ENCODE peak calls at places on chromosomes 7 and 10, in five cellular contexts. One of them, this sample, is unnamed.

GRCh38 chr7:154371424-154371823 is 319.2 kb downstream of the DPP6 start:
- DNase-seq in tibial nerve: no peak
- DNase-seq in A549: no peak
- DNase-seq in testis: no peak
- DNase-seq in right lobe of liver: no peak
- DNase-seq in this sample: no peak

GRCh38 chr10:110208614-110209398 is 1.4 kb downstream of the MXI1 start:
- DNase-seq in tibial nerve: peak
- DNase-seq in A549: peak
- DNase-seq in testis: peak
- DNase-seq in right lobe of liver: peak
- DNase-seq in this sample: no peak

GRCh38 chr10:69902835-69903535 is 101.3 kb downstream of the COL13A1 start:
- DNase-seq in tibial nerve: no peak
- DNase-seq in A549: no peak
- DNase-seq in testis: peak
- DNase-seq in right lobe of liver: peak
- DNase-seq in this sample: no peak

GRCh38 chr10:59366310-59366709 is 4.0 kb upstream of the FAM13C start:
- DNase-seq in tibial nerve: no peak
- DNase-seq in A549: no peak
- DNase-seq in testis: peak
- DNase-seq in right lobe of liver: no peak
- DNase-seq in this sample: no peak

GRCh38 chr10:34739915-34740314 is 75.2 kb downstream of the PARD3 start:
- DNase-seq in tibial nerve: no peak
- DNase-seq in A549: no peak
- DNase-seq in testis: peak
- DNase-seq in right lobe of liver: no peak
- DNase-seq in this sample: peak

GRCh38 chr10:62171791-62172190 is 96.9 kb downstream of the RTKN2 start:
- DNase-seq in tibial nerve: no peak
- DNase-seq in A549: no peak
- DNase-seq in testis: no peak
- DNase-seq in right lobe of liver: no peak
- DNase-seq in this sample: no peak

GRCh38 chr7:43481905-43482678 is 100.8 kb upstream of the STK17A start:
- DNase-seq in tibial nerve: no peak
- DNase-seq in A549: no peak
- DNase-seq in testis: no peak
- DNase-seq in right lobe of liver: no peak
- DNase-seq in this sample: no peak

GRCh38 chr7:155669717-155670505 is 25.4 kb downstream of the RBM33 start:
- DNase-seq in tibial nerve: no peak
- DNase-seq in A549: no peak
- DNase-seq in testis: no peak
- DNase-seq in right lobe of liver: no peak
- DNase-seq in this sample: no peak

GRCh38 chr10:69644658-69645295 is 14.7 kb downstream of the FAM241B start:
- DNase-seq in tibial nerve: peak
- DNase-seq in A549: peak
- DNase-seq in testis: peak
- DNase-seq in right lobe of liver: peak
- DNase-seq in this sample: peak

GRCh38 chr10:18582803-18583202 is 68.6 kb downstream of the NSUN6 start:
- DNase-seq in tibial nerve: no peak
- DNase-seq in A549: no peak
- DNase-seq in testis: no peak
- DNase-seq in right lobe of liver: no peak
- DNase-seq in this sample: no peak

GRCh38 chr10:5447611-5448071 is 35.3 kb downstream of the NET1 start:
- DNase-seq in tibial nerve: no peak
- DNase-seq in A549: no peak
- DNase-seq in testis: no peak
- DNase-seq in right lobe of liver: no peak
- DNase-seq in this sample: no peak

GRCh38 chr7:26508917-26509316 is 217.3 kb downstream of the SNX10 start:
- DNase-seq in tibial nerve: no peak
- DNase-seq in A549: no peak
- DNase-seq in testis: no peak
- DNase-seq in right lobe of liver: no peak
- DNase-seq in this sample: no peak

GRCh38 chr10:24912214-24912613 is 40.2 kb downstream of the PRTFDC1 start:
- DNase-seq in tibial nerve: no peak
- DNase-seq in A549: no peak
- DNase-seq in testis: no peak
- DNase-seq in right lobe of liver: no peak
- DNase-seq in this sample: no peak

GRCh38 chr10:79078367-79079073 is 9.8 kb downstream of the ZMIZ1 start:
- DNase-seq in tibial nerve: no peak
- DNase-seq in A549: no peak
- DNase-seq in testis: no peak
- DNase-seq in right lobe of liver: no peak
- DNase-seq in this sample: no peak

GRCh38 chr10:47374611-47375536 is 9.2 kb downstream of the ZNF488 start:
- DNase-seq in tibial nerve: peak
- DNase-seq in A549: no peak
- DNase-seq in testis: no peak
- DNase-seq in right lobe of liver: no peak
- DNase-seq in this sample: no peak

GRCh38 chr7:143046334-143046935 is 5.7 kb upstream of the OR6V1 start:
- DNase-seq in tibial nerve: no peak
- DNase-seq in A549: no peak
- DNase-seq in testis: no peak
- DNase-seq in right lobe of liver: no peak
- DNase-seq in this sample: no peak

GRCh38 chr10:121803611-121804010 is 124.2 kb downstream of the ATE1 start:
- DNase-seq in tibial nerve: no peak
- DNase-seq in A549: no peak
- DNase-seq in testis: no peak
- DNase-seq in right lobe of liver: no peak
- DNase-seq in this sample: no peak

GRCh38 chr10:17282311-17282710 is 54.3 kb downstream of the VIM start:
- DNase-seq in tibial nerve: no peak
- DNase-seq in A549: no peak
- DNase-seq in testis: no peak
- DNase-seq in right lobe of liver: no peak
- DNase-seq in this sample: no peak

GRCh38 chr10:72081772-72082590 is 6.4 kb downstream of the SPOCK2 start:
- DNase-seq in tibial nerve: no peak
- DNase-seq in A549: no peak
- DNase-seq in testis: no peak
- DNase-seq in right lobe of liver: no peak
- DNase-seq in this sample: no peak

GRCh38 chr7:103598326-103598905 is 152.4 kb upstream of the SLC26A5 start:
- DNase-seq in tibial nerve: no peak
- DNase-seq in A549: no peak
- DNase-seq in testis: no peak
- DNase-seq in right lobe of liver: no peak
- DNase-seq in this sample: no peak

GRCh38 chr7:159144756-159145543 is at the start of gene VIPR2:
- DNase-seq in tibial nerve: no peak
- DNase-seq in A549: no peak
- DNase-seq in testis: peak
- DNase-seq in right lobe of liver: no peak
- DNase-seq in this sample: no peak
- TF ChIP-seq POLR2A in tibial nerve: no peak
- TF ChIP-seq POLR2A in A549: no peak
- TF ChIP-seq POLR2A in testis: no peak
- TF ChIP-seq POLR2A in right lobe of liver: no peak
- TF ChIP-seq POLR2A in this sample: no peak

GRCh38 chr7:102444961-102445673 is 11.7 kb downstream of the ORAI2 start:
- DNase-seq in tibial nerve: no peak
- DNase-seq in A549: no peak
- DNase-seq in testis: no peak
- DNase-seq in right lobe of liver: no peak
- DNase-seq in this sample: no peak
- TF ChIP-seq POLR2A in tibial nerve: no peak
- TF ChIP-seq POLR2A in A549: no peak
- TF ChIP-seq POLR2A in testis: no peak
- TF ChIP-seq POLR2A in right lobe of liver: no peak
- TF ChIP-seq POLR2A in this sample: no peak

DNA sequence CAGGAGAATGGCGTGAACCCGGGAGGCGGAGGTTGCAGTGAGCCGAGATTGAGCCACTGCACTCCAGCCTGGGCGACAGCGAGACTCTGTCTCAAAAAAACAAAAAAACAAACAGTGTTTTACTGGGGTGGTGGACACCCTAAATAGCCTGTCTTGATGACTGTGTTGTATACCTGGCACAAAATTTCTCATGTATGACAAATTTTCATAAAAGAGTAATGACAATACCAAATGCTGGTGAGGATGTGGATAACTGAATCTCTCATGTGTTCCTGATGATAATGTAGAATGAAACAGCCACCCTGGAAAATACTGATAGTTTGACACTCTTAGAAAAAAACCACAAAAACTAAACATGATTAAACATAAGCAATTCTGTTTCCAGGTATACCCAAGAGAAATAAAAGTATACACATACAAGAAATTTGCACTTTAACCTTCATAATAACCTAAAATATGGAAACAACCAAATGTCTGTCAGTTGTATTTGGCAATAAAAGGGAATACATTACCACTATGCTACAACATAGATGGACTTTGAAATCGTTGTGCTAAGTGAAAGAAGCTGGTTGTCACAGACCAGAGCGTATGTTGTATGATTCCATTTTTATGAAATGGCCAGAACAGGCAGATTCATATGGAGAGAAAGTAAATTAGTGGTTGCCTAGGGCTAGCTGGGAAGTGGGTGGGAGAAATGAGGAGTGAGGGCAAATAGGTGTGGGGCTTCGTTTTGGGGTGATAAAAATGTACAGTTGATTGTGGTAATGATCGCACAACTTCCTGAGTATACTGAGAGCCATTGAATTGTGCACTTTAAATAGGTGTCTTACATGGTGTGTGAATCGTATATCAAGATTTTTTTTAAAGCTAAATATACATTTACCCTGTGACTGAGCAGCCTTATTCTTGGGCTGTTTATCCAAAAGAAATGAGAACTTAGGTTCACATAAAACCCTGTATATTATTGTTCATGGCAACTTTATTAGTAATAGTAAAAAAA is 12.5 kb downstream of the WDR37 start:
- DNase-seq in tibial nerve: no peak
- DNase-seq in A549: no peak
- DNase-seq in testis: no peak
- DNase-seq in right lobe of liver: no peak
- DNase-seq in this sample: no peak
- TF ChIP-seq POLR2A in tibial nerve: no peak
- TF ChIP-seq POLR2A in A549: no peak
- TF ChIP-seq POLR2A in testis: no peak
- TF ChIP-seq POLR2A in right lobe of liver: no peak
- TF ChIP-seq POLR2A in this sample: no peak

DNA sequence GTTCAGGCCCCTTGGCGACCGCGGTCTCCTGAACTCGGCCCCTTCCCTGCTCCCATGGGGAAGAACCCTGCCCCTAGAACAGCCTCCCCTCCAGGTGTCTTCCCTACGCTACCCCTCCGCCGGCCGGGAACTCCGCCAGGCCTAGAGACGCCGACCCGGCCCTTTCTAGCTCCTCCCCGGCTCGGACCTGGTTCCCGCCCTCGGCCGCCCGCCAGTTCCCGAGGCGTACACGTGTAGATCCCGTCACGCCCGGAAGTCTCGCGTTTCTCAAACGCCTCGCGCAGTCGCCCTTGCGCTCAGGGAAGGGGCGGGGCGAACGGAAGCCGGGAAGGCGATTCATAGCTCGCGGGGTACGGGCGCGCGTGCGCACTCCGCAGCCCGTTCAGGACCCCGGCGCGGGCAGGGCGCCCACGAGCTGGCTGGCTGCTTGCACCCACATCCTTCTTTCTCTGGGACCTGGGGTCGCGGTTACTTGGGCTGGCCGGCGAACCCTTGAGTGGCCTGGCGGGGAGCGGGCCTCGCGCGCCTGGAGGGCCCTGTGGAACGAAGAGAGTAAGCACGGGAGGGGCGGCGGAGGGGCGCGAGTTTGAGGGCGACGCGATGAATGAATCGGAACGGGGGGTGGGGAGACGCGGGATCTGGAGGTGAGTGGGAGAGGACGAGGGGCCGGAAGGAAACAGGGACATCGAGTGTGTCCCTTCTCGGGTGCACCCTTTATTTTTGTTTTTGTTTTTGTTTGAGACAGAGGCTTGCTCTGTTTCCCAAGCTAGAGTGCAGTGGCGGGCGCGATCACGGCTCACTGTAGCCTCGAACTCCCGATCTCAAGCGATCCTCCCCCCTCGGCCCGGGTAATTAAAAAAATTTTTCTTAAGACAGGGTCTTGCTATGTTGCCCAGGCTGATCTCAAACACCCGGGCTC is at the start of gene POP7:
- DNase-seq in tibial nerve: peak
- DNase-seq in A549: peak
- DNase-seq in testis: peak
- DNase-seq in right lobe of liver: peak
- DNase-seq in this sample: peak
- TF ChIP-seq POLR2A in tibial nerve: peak
- TF ChIP-seq POLR2A in A549: peak
- TF ChIP-seq POLR2A in testis: no peak
- TF ChIP-seq POLR2A in right lobe of liver: peak
- TF ChIP-seq POLR2A in this sample: peak

This sample was measured in H54.